ENCODE peak calls at places on chromosomes 7 and 10, in six cellular contexts. One of them, this sample, is unnamed.

GRCh38 chr7:52877240-52877639 is 158.2 kb upstream of the POM121L12 start:
- DNase-seq in OCI-LY7: no peak
- DNase-seq in astrocyte: no peak
- DNase-seq in mammary epithelial cell: no peak
- DNase-seq in prostate gland: no peak
- DNase-seq in Peyer's patch: no peak
- DNase-seq in this sample: no peak

GRCh38 chr10:69438531-69439349 is 12.5 kb upstream of the TSPAN15 start:
- DNase-seq in OCI-LY7: no peak
- DNase-seq in astrocyte: no peak
- DNase-seq in mammary epithelial cell: peak; percentile 74
- DNase-seq in prostate gland: peak; percentile 27
- DNase-seq in Peyer's patch: no peak
- DNase-seq in this sample: no peak

GRCh38 chr10:12980713-12981306 is 20.7 kb downstream of the CCDC3 start:
- DNase-seq in OCI-LY7: no peak
- DNase-seq in astrocyte: no peak
- DNase-seq in mammary epithelial cell: no peak
- DNase-seq in prostate gland: no peak
- DNase-seq in Peyer's patch: no peak
- DNase-seq in this sample: no peak

GRCh38 chr7:155257482-155258232 is 40.0 kb upstream of the INSIG1 start:
- DNase-seq in OCI-LY7: no peak
- DNase-seq in astrocyte: peak; percentile 75
- DNase-seq in mammary epithelial cell: peak; percentile 69
- DNase-seq in prostate gland: peak; percentile 56
- DNase-seq in Peyer's patch: peak; percentile 52
- DNase-seq in this sample: no peak

GRCh38 chr10:132698211-132698751 is 87.7 kb downstream of the NKX6-2 start:
- DNase-seq in OCI-LY7: no peak
- DNase-seq in astrocyte: no peak
- DNase-seq in mammary epithelial cell: no peak
- DNase-seq in prostate gland: no peak
- DNase-seq in Peyer's patch: peak; percentile 35
- DNase-seq in this sample: no peak

GRCh38 chr10:103917326-103918052 is 495 bp downstream of the STN1 start:
- DNase-seq in OCI-LY7: peak; percentile 55
- DNase-seq in astrocyte: peak; percentile 37
- DNase-seq in mammary epithelial cell: no peak
- DNase-seq in prostate gland: no peak
- DNase-seq in Peyer's patch: peak; percentile 65
- DNase-seq in this sample: no peak

GRCh38 chr10:7475046-7475860 is 64.4 kb upstream of the SFMBT2 start:
- DNase-seq in OCI-LY7: no peak
- DNase-seq in astrocyte: no peak
- DNase-seq in mammary epithelial cell: no peak
- DNase-seq in prostate gland: no peak
- DNase-seq in Peyer's patch: no peak
- DNase-seq in this sample: no peak

GRCh38 chr10:69479241-69479730 is 28.0 kb downstream of the TSPAN15 start:
- DNase-seq in OCI-LY7: no peak
- DNase-seq in astrocyte: no peak
- DNase-seq in mammary epithelial cell: no peak
- DNase-seq in prostate gland: no peak
- DNase-seq in Peyer's patch: no peak
- DNase-seq in this sample: no peak

GRCh38 chr10:80579849-80580645 is 42.3 kb downstream of the SH2D4B start:
- DNase-seq in OCI-LY7: no peak
- DNase-seq in astrocyte: no peak
- DNase-seq in mammary epithelial cell: no peak
- DNase-seq in prostate gland: no peak
- DNase-seq in Peyer's patch: no peak
- DNase-seq in this sample: no peak

GRCh38 chr10:505459-505858 is 184.0 kb downstream of the DIP2C start:
- DNase-seq in OCI-LY7: peak; percentile 81
- DNase-seq in astrocyte: no peak
- DNase-seq in mammary epithelial cell: no peak
- DNase-seq in prostate gland: no peak
- DNase-seq in Peyer's patch: no peak
- DNase-seq in this sample: no peak

GRCh38 chr7:109125001-109125400 is 555.3 kb downstream of the DNAJB9 start:
- DNase-seq in OCI-LY7: no peak
- DNase-seq in astrocyte: no peak
- DNase-seq in mammary epithelial cell: no peak
- DNase-seq in prostate gland: no peak
- DNase-seq in Peyer's patch: no peak
- DNase-seq in this sample: no peak

GRCh38 chr7:108078156-108078781 is 51.9 kb downstream of the LAMB4 start:
- DNase-seq in OCI-LY7: no peak
- DNase-seq in astrocyte: peak; percentile 52
- DNase-seq in mammary epithelial cell: no peak
- DNase-seq in prostate gland: no peak
- DNase-seq in Peyer's patch: no peak
- DNase-seq in this sample: no peak

GRCh38 chr10:78935697-78936407 is 132.9 kb upstream of the ZMIZ1 start:
- DNase-seq in OCI-LY7: no peak
- DNase-seq in astrocyte: no peak
- DNase-seq in mammary epithelial cell: no peak
- DNase-seq in prostate gland: no peak
- DNase-seq in Peyer's patch: no peak
- DNase-seq in this sample: no peak

GRCh38 chr7:43536773-43537172 is 46.1 kb upstream of the STK17A start:
- DNase-seq in OCI-LY7: no peak
- DNase-seq in astrocyte: no peak
- DNase-seq in mammary epithelial cell: no peak
- DNase-seq in prostate gland: no peak
- DNase-seq in Peyer's patch: no peak
- DNase-seq in this sample: no peak

GRCh38 chr10:71829171-71829570 is 21.9 kb downstream of the PSAP start:
- DNase-seq in OCI-LY7: no peak
- DNase-seq in astrocyte: no peak
- DNase-seq in mammary epithelial cell: no peak
- DNase-seq in prostate gland: no peak
- DNase-seq in Peyer's patch: no peak
- DNase-seq in this sample: no peak

GRCh38 chr10:23413629-23414089 is 25.2 kb upstream of the OTUD1 start:
- DNase-seq in OCI-LY7: peak; percentile 25
- DNase-seq in astrocyte: no peak
- DNase-seq in mammary epithelial cell: no peak
- DNase-seq in prostate gland: no peak
- DNase-seq in Peyer's patch: no peak
- DNase-seq in this sample: no peak

GRCh38 chr10:373015-373414 is 237.8 kb downstream of the ZMYND11 start:
- DNase-seq in OCI-LY7: no peak
- DNase-seq in astrocyte: peak; percentile 69
- DNase-seq in mammary epithelial cell: no peak
- DNase-seq in prostate gland: no peak
- DNase-seq in Peyer's patch: no peak
- DNase-seq in this sample: no peak

GRCh38 chr7:33581239-33581638 is 324.1 kb upstream of the BMPER start:
- DNase-seq in OCI-LY7: no peak
- DNase-seq in astrocyte: no peak
- DNase-seq in mammary epithelial cell: no peak
- DNase-seq in prostate gland: peak; percentile 37
- DNase-seq in Peyer's patch: no peak
- DNase-seq in this sample: no peak

GRCh38 chr7:138662066-138663061 is 38.8 kb downstream of the SVOPL start:
- DNase-seq in OCI-LY7: no peak
- DNase-seq in astrocyte: no peak
- DNase-seq in mammary epithelial cell: no peak
- DNase-seq in prostate gland: no peak
- DNase-seq in Peyer's patch: no peak
- DNase-seq in this sample: no peak

GRCh38 chr10:89640242-89640641 is 4.8 kb downstream of the PANK1 start:
- DNase-seq in OCI-LY7: no peak
- DNase-seq in astrocyte: no peak
- DNase-seq in mammary epithelial cell: no peak
- DNase-seq in prostate gland: no peak
- DNase-seq in Peyer's patch: no peak
- DNase-seq in this sample: no peak

GRCh38 chr7:79298145-79298760 is 155.2 kb downstream of the MAGI2 start:
- DNase-seq in OCI-LY7: peak; percentile 32
- DNase-seq in astrocyte: peak; percentile 25
- DNase-seq in mammary epithelial cell: peak; percentile 31
- DNase-seq in prostate gland: no peak
- DNase-seq in Peyer's patch: no peak
- DNase-seq in this sample: no peak

GRCh38 chr10:60147025-60147424 is 240.7 kb upstream of the CCDC6 start:
- DNase-seq in OCI-LY7: no peak
- DNase-seq in astrocyte: no peak
- DNase-seq in mammary epithelial cell: no peak
- DNase-seq in prostate gland: no peak
- DNase-seq in Peyer's patch: no peak
- DNase-seq in this sample: no peak

GRCh38 chr7:146201945-146202344 is 85.3 kb downstream of the CNTNAP2 start:
- DNase-seq in OCI-LY7: no peak
- DNase-seq in astrocyte: no peak
- DNase-seq in mammary epithelial cell: no peak
- DNase-seq in prostate gland: no peak
- DNase-seq in Peyer's patch: no peak
- DNase-seq in this sample: no peak

GRCh38 chr10:45673074-45673628 is 579 bp upstream of the ZFAND4 start:
- DNase-seq in OCI-LY7: no peak
- DNase-seq in astrocyte: peak; percentile 4
- DNase-seq in mammary epithelial cell: peak; percentile 1
- DNase-seq in prostate gland: no peak
- DNase-seq in Peyer's patch: peak; percentile 48
- DNase-seq in this sample: no peak

GRCh38 chr10:128576916-128577670 is 450.9 kb upstream of the MKI67 start:
- DNase-seq in OCI-LY7: no peak
- DNase-seq in astrocyte: no peak
- DNase-seq in mammary epithelial cell: no peak
- DNase-seq in prostate gland: no peak
- DNase-seq in Peyer's patch: no peak
- DNase-seq in this sample: no peak
- H3K27ac ChIP-seq in OCI-LY7: no peak overlapping the region
- H3K27ac ChIP-seq in astrocyte: no peak overlapping the region
- H3K27ac ChIP-seq in mammary epithelial cell: no peak overlapping the region
- H3K27ac ChIP-seq in prostate gland: no peak overlapping the region
- H3K27ac ChIP-seq in Peyer's patch: no peak overlapping the region
- H3K27ac ChIP-seq in this sample: no peak overlapping the region

GRCh38 chr7:116142374-116142773 is 68.0 kb upstream of the TES start:
- DNase-seq in OCI-LY7: no peak
- DNase-seq in astrocyte: no peak
- DNase-seq in mammary epithelial cell: no peak
- DNase-seq in prostate gland: no peak
- DNase-seq in Peyer's patch: no peak
- DNase-seq in this sample: no peak

GRCh38 chr7:116150588-116150987 is 59.8 kb upstream of the TES start:
- DNase-seq in OCI-LY7: no peak
- DNase-seq in astrocyte: no peak
- DNase-seq in mammary epithelial cell: no peak
- DNase-seq in prostate gland: no peak
- DNase-seq in Peyer's patch: no peak
- DNase-seq in this sample: no peak

GRCh38 chr7:116148108-116148507 is 62.2 kb upstream of the TES start:
- DNase-seq in OCI-LY7: no peak
- DNase-seq in astrocyte: no peak
- DNase-seq in mammary epithelial cell: no peak
- DNase-seq in prostate gland: no peak
- DNase-seq in Peyer's patch: no peak
- DNase-seq in this sample: no peak

GRCh38 chr7:116142850-116143249 is 67.5 kb upstream of the TES start:
- DNase-seq in OCI-LY7: no peak
- DNase-seq in astrocyte: no peak
- DNase-seq in mammary epithelial cell: no peak
- DNase-seq in prostate gland: no peak
- DNase-seq in Peyer's patch: peak; percentile 54
- DNase-seq in this sample: peak; percentile 15

DNA sequence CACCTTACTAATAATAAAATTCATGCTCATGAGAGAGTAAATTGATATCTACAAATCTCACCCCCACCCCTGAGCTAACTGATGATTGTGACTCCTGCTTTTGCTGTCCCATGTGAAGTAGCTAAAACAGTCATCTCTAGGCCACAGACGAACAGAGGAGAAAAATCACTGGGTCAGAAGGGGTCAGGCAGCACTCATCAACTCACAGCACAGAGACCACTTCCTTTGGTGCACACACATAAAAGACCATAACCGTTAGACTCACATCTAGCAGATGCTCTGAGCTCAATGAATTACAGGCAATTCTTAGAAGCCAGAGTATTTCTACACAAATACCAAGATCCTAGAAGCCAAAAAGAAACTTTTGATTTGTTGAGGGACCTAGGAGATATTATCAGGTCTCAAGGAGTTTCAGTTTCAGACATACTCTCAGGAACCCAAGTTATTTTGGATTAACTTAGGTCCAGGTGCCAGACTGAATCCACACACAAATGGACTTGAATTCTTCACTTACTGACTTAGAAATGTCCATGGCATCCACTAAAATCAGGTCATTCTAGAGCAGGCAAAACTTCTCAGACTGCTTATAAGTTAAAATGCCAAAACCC is 65.0 kb upstream of the TES start:
- DNase-seq in OCI-LY7: no peak
- DNase-seq in astrocyte: no peak
- DNase-seq in mammary epithelial cell: no peak
- DNase-seq in prostate gland: no peak
- DNase-seq in Peyer's patch: no peak
- DNase-seq in this sample: no peak
- H3K4me1 ChIP-seq in OCI-LY7: no peaks in the 10 kb centered on the region
- H3K4me1 ChIP-seq in astrocyte: no peaks in the 10 kb centered on the region
- H3K4me1 ChIP-seq in mammary epithelial cell: no peaks in the 10 kb centered on the region
- H3K4me1 ChIP-seq in prostate gland: no peaks in the 10 kb centered on the region
- H3K4me1 ChIP-seq in Peyer's patch: no peaks in the 10 kb centered on the region
- H3K4me1 ChIP-seq in this sample: no peaks in the 10 kb centered on the region

GRCh38 chr10:3776796-3777571 is 8.0 kb downstream of the KLF6 start:
- DNase-seq in OCI-LY7: no peak
- DNase-seq in astrocyte: peak; percentile 96
- DNase-seq in mammary epithelial cell: peak; percentile 83
- DNase-seq in prostate gland: peak; percentile 83
- DNase-seq in Peyer's patch: peak; percentile 67
- DNase-seq in this sample: peak; percentile 93
- H3K27ac ChIP-seq in OCI-LY7: no peak overlapping the region
- H3K27ac ChIP-seq in astrocyte: peak overlapping the region; percentile 74
- H3K27ac ChIP-seq in mammary epithelial cell: peak overlapping the region; percentile 69
- H3K27ac ChIP-seq in prostate gland: peak overlapping the region; percentile 47
- H3K27ac ChIP-seq in Peyer's patch: peak overlapping the region; percentile 69
- H3K27ac ChIP-seq in this sample: peak overlapping the region; percentile 98

DNA sequence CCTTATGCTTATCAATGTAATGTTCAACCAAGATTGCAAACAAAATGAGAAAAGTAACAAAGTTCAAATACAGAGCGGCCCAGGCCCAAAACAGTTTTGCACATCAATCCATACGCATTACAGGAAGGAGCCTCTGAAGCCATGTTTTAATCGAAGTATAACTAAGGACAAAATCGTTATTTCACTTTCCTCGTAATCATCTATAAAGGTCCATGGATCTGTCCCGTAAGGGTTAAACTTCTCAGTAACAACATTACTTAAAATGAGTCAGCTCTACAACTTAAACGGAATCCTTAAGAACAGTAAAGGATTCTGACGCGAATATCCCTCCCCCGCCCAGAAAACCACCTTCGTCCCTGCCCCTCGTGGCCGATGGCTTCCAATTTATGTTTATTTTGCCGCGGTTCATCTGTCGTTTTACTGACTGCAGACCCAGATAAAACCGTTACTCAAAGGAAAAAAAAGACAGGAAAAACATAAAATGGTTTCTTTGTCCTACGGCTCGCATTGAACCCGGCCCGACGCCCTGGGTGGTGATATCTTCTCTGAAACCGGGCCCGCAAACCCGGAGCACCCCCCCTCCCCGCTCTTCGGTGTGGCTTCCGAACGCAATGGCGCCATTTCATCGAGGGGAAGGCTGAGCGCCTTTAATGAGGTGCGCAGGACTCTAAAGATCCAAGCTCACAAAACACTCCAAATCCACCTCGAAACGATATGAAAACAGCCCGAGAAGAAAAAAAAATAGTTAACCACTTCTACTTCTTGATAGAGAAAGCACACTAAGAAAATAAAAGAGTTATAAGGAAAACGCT is 1.0 kb downstream of the HNRNPA2B1 start:
- DNase-seq in OCI-LY7: peak; percentile 73
- DNase-seq in astrocyte: peak; percentile 30
- DNase-seq in mammary epithelial cell: no peak
- DNase-seq in prostate gland: peak; percentile 73
- DNase-seq in Peyer's patch: peak; percentile 88
- DNase-seq in this sample: no peak
- H3K4me1 ChIP-seq in OCI-LY7: peaks cover 37% of the 10 kb centered on the region
- H3K4me1 ChIP-seq in astrocyte: peaks cover 21% of the 10 kb centered on the region
- H3K4me1 ChIP-seq in mammary epithelial cell: peaks cover 27% of the 10 kb centered on the region
- H3K4me1 ChIP-seq in prostate gland: peaks cover 15% of the 10 kb centered on the region
- H3K4me1 ChIP-seq in Peyer's patch: peaks cover 6% of the 10 kb centered on the region
- H3K4me1 ChIP-seq in this sample: peaks cover 56% of the 10 kb centered on the region

This sample was measured in CD4-positive, CD25-positive, alpha-beta regulatory T cell.